ENCODE peak calls at places on chromosome 15, in five cellular contexts. F is body of pancreas, B is right atrium auricular region, Y is left ventricle myocardium inferior, N is aorta. K is an unnamed sample.

GRCh38 chr15:84949043-84949442 is 32.6 kb upstream of the PDE8A start:
- DNase-seq in F (no peak), B (no peak), Y (no peak), N (no peak), K (no peak)

GRCh38 chr15:58576657-58577056 is 144.9 kb downstream of the LIPC start:
- DNase-seq in F (no peak), B (no peak), Y (no peak), N (no peak), K (no peak)

GRCh38 chr15:71443538-71443937 is 328.3 kb downstream of the THSD4 start:
- DNase-seq in F (peak; percentile 61), B (peak; percentile 66), Y (peak; percentile 52), N (peak; percentile 66), K (peak; percentile 53)

GRCh38 chr15:35560258-35560657 is 14.3 kb upstream of the DPH6 start:
- DNase-seq in F (no peak), B (no peak), Y (no peak), N (no peak), K (no peak)

GRCh38 chr15:98868564-98868963 is 139.0 kb downstream of the PGPEP1L start:
- DNase-seq in F (no peak), B (no peak), Y (no peak), N (no peak), K (no peak)

GRCh38 chr15:65641723-65642475 is 20.2 kb downstream of the SLC24A1 start:
- DNase-seq in F (no peak), B (no peak), Y (no peak), N (no peak), K (no peak)

GRCh38 chr15:41153733-41154132 is 37.7 kb upstream of the INO80 start:
- DNase-seq in F (no peak), B (no peak), Y (no peak), N (no peak), K (no peak)

GRCh38 chr15:92079047-92079446 is 225.5 kb downstream of the SLCO3A1 start:
- DNase-seq in F (no peak), B (no peak), Y (no peak), N (no peak), K (no peak)

GRCh38 chr15:38860253-38860652 is 295.6 kb upstream of the RASGRP1 start:
- DNase-seq in F (no peak), B (no peak), Y (no peak), N (no peak), K (no peak)

GRCh38 chr15:65839354-65839901 is 29.9 kb upstream of the RAB11A start:
- DNase-seq in F (no peak), B (no peak), Y (no peak), N (no peak), K (no peak)

GRCh38 chr15:57820119-57820518 is 113.6 kb downstream of the POLR2M start:
- DNase-seq in F (no peak), B (no peak), Y (no peak), N (no peak), K (no peak)

GRCh38 chr15:40038267-40038653 is 721 bp downstream of the SRP14 start:
- DNase-seq in F (no peak), B (no peak), Y (no peak), N (no peak), K (no peak)

GRCh38 chr15:78077053-78077859 is at the start of gene TBC1D2B:
- DNase-seq in F (peak; percentile 64), B (no peak), Y (peak; percentile 72), N (peak; percentile 80), K (peak; percentile 68)

GRCh38 chr15:90035095-90035834 is 34.1 kb downstream of the ZNF710 start:
- DNase-seq in F (peak; percentile 60), B (peak; percentile 71), Y (peak; percentile 45), N (peak; percentile 88), K (peak; percentile 60)

GRCh38 chr15:57215371-57215770 is 160.9 kb upstream of the CGNL1 start:
- DNase-seq in F (no peak), B (no peak), Y (no peak), N (no peak), K (no peak)

GRCh38 chr15:31306426-31307269 is 20.0 kb upstream of the KLF13 start:
- DNase-seq in F (no peak), B (peak; percentile 70), Y (peak; percentile 69), N (no peak), K (peak; percentile 29)

GRCh38 chr15:81001180-81002003 is 669 bp downstream of the TLNRD1 start:
- DNase-seq in F (peak; percentile 57), B (peak; percentile 75), Y (peak; percentile 73), N (peak; percentile 80), K (peak; percentile 59)

GRCh38 chr15:55990071-55990470 is 3.3 kb downstream of the NEDD4 start:
- DNase-seq in F (no peak), B (no peak), Y (no peak), N (no peak), K (no peak)

GRCh38 chr15:34682673-34683072 is 72.1 kb downstream of the GJD2 start:
- DNase-seq in F (no peak), B (no peak), Y (no peak), N (no peak), K (no peak)

GRCh38 chr15:85414495-85414894 is 34.1 kb downstream of the AKAP13 start:
- DNase-seq in F (no peak), B (no peak), Y (no peak), N (no peak), K (no peak)

DNA sequence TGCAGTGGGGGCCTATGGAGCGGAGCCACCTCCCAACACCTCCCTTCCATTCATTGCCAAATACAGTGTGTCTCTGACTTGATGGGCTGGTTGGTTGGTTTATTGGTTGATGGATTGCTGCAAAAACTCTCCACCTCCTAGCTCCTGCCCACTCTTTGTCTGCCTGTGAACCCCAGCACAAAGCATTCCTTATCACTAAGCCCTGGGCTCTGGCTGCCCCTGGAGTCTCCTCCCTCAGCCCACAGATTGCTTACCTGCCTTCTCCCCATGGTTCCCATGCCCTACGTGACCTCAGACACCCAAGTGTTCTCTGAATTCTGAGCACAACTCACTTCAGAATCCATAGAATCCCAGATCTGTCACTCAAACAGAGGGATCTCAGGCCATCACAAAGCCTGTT is 139.1 kb upstream of the TPM1 start:
- DNase-seq in F (no peak), B (no peak), Y (no peak), N (no peak), K (no peak)
- H3K27ac ChIP-seq in F (peak overlapping the region; percentile 75), B (no peak overlapping the region), Y (no peak overlapping the region), N (no peak overlapping the region), K (no peak overlapping the region)

DNA sequence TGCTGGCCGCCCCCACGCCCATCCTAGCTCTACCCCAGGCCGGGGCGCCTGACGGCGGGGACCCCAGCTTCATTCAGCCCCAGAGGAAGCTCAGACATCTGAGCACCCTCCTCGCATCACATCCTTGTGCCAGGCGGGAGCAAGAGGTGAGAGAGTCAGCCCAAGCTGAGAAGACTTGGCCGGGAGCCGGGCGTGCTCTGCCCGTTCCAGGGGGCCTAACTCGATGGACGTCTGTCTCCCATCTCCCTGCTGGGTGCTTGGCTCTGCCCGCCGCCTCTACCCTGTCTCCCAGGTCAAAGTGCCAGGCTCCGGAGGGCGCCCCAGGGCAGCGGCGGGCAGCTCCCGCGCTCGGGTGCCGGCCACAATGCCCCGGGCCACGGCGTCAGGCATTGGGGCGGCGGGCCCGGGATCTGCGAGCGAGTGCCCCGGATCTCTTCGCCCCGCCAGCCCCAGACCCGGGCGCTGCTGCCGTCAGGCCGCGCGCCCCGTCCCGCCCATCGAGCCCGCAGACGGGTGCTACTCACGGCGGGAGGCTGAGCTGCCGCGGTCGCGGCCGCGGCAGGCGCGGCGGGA is 425 bp downstream of the DAPK2 start:
- DNase-seq in F (peak; percentile 27), B (no peak), Y (peak; percentile 50), N (no peak), K (no peak)
- H3K4me1 ChIP-seq in F (peaks cover 28% of the 10 kb centered on the region), B (peaks cover 44% of the 10 kb centered on the region), Y (peaks cover 68% of the 10 kb centered on the region), N (no peaks in the 10 kb centered on the region), K (peaks cover 18% of the 10 kb centered on the region)

DNA sequence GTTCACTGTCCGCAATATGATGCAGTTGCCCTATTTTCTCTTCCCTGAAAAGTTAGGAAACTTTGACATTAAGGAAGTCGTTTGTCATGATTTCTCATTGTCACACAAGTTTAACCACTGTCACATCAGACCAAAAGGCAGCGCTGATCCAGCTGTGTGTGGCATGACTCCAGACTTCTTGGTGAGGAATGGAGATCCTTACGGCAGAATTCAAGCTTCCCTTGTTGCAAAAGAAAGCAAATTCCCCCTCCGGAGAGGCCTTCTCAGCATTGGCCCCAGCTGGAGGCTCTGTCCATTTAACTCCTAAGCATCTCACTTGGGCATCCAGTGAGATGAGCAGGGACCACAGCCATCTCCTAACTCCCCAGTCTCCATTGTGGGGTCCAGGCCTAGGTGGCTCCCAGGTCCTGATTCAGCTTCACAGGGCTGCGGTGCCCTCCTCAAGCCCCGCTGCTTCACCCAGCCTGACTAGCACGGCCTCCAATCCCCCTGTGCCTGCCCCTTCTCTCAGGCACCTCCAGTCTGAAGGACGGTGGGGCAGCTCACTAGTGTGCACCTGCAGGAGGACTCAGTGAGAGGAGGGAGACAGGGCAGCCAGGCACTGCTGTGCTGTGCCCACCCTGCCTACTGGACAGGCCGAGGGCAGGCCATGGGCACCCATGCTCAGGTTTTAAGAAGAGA is 159.5 kb downstream of the CHSY1 start:
- DNase-seq in F (no peak), B (no peak), Y (no peak), N (no peak), K (no peak)
- H3K27ac ChIP-seq in F (peak overlapping the region; percentile 57), B (peak overlapping the region; percentile 76), Y (peak overlapping the region; percentile 84), N (no peak overlapping the region), K (peak overlapping the region; percentile 48)

GRCh38 chr15:45132844-45133560 is 3.2 kb downstream of the DUOX1 start:
- DNase-seq in F (no peak), B (no peak), Y (no peak), N (no peak), K (no peak)

GRCh38 chr15:45129651-45130129 is at the start of the genes DUOX1 and DUOXA1:
- DNase-seq in F (no peak), B (no peak), Y (peak; percentile 51), N (no peak), K (peak; percentile 80)

GRCh38 chr15:45131510-45131909 is 1.7 kb downstream of the DUOX1 start:
- DNase-seq in F (no peak), B (no peak), Y (no peak), N (no peak), K (no peak)

GRCh38 chr15:45128971-45129639 is 574 bp downstream of the DUOXA1 start:
- DNase-seq in F (no peak), B (no peak), Y (no peak), N (no peak), K (no peak)

DNA sequence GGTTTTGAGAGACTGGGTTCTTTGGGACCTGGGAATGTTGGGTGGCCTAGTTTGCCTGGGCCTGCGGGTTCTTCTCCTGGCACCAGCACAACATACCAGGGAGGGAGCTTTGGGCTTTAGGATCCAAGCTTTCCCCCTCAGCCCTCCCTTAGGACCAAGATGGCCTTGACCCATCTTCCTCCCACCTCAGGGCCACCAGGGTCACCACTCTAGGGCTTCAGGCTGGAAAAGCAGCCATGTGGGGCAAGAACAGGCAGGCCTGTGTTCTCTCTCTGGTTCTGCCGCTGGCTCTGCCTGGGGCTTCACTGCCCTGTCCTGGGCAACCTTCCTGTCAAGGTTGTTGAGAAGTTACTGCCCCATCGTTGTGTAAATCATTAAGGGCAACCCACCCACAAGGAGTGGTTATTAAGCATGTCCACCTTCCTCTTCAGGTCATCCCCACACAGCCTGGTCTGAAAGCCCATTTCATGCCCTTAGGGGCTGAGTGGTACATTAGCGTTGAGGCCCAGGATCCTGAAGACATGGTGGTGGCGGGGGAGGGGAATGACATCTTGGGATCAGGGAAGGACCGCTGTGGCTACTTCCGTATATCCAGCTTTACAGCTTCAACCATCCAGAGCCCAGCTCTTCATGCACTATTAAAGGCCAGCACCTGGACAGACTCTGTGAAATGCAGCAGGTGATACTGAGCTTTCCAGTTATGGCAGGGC is 652 bp downstream of the DUOX1 start:
- DNase-seq in F (no peak), B (no peak), Y (no peak), N (no peak), K (no peak)
- H3K4me1 ChIP-seq in F (peaks cover 12% of the 10 kb centered on the region), B (peaks cover 21% of the 10 kb centered on the region), Y (peaks cover 24% of the 10 kb centered on the region), N (no peaks in the 10 kb centered on the region), K (no peaks in the 10 kb centered on the region)